ENCODE peak calls at places on chromosomes 12 and 14, in seven cellular contexts. D is tibial artery, P is mammary epithelial cell, I is activated B cell treated with CpG ODN at 0.5 μM for 24 hours, L is PC-9, E is transverse colon, M is colonic mucosa. T is an unnamed sample.

GRCh38 chr14:55955175-55955574 is 163.0 kb upstream of the PELI2 start:
- DNase-seq in D (no peak), P (no peak), I (no peak), L (no peak), E (no peak), M (no peak), T (no peak)

GRCh38 chr14:50978888-50979287 is 34.6 kb upstream of the PYGL start:
- DNase-seq in D (no peak), P (no peak), I (no peak), L (no peak), E (no peak), M (no peak), T (no peak)

GRCh38 chr14:66959437-66960050 is 229.7 kb upstream of the GARIN2 start:
- DNase-seq in D (no peak), P (no peak), I (no peak), L (no peak), E (no peak), M (no peak), T (no peak)

GRCh38 chr14:61566537-61567225 is 128.6 kb upstream of the HIF1A start:
- DNase-seq in D (no peak), P (peak), I (no peak), L (peak), E (no peak), M (no peak), T (no peak)

GRCh38 chr12:104490221-104490620 is 33.5 kb downstream of the CHST11 start:
- DNase-seq in D (no peak), P (no peak), I (no peak), L (no peak), E (no peak), M (no peak), T (no peak)

GRCh38 chr12:56128669-56129209 is 672 bp downstream of the ESYT1 start:
- DNase-seq in D (no peak), P (peak), I (no peak), L (peak), E (peak), M (peak), T (no peak)

GRCh38 chr12:107618106-107618505 is 67.5 kb upstream of the PWP1 start:
- DNase-seq in D (no peak), P (no peak), I (no peak), L (no peak), E (no peak), M (no peak), T (no peak)

GRCh38 chr12:116539905-116540482 is 19.2 kb upstream of the MAP1LC3B2 start:
- DNase-seq in D (no peak), P (peak), I (no peak), L (no peak), E (peak), M (peak), T (no peak)

GRCh38 chr12:57899010-57899662 is 42.2 kb upstream of the ATP23 start:
- DNase-seq in D (peak), P (peak), I (peak), L (no peak), E (peak), M (peak), T (peak)

GRCh38 chr14:103059556-103059955 is 2.2 kb upstream of the CDC42BPB start:
- DNase-seq in D (no peak), P (no peak), I (no peak), L (no peak), E (no peak), M (no peak), T (no peak)

GRCh38 chr12:6753772-6754356 is 923 bp upstream of the MLF2 start:
- DNase-seq in D (no peak), P (no peak), I (no peak), L (no peak), E (no peak), M (peak), T (no peak)

GRCh38 chr12:86134571-86134970 is 121.6 kb downstream of the MGAT4C start:
- DNase-seq in D (no peak), P (no peak), I (no peak), L (no peak), E (no peak), M (no peak), T (no peak)

GRCh38 chr12:109485201-109485600 is 7.8 kb downstream of the UBE3B start:
- DNase-seq in D (no peak), P (no peak), I (no peak), L (no peak), E (no peak), M (no peak), T (no peak)

GRCh38 chr12:38137287-38137686 is 179.3 kb upstream of the ALG10B start:
- DNase-seq in D (no peak), P (no peak), I (no peak), L (no peak), E (no peak), M (no peak), T (no peak)

GRCh38 chr12:39946361-39946948 is 159.4 kb downstream of the SLC2A13 start:
- DNase-seq in D (no peak), P (peak), I (no peak), L (no peak), E (no peak), M (no peak), T (no peak)

GRCh38 chr12:3698218-3698974 is 54.5 kb downstream of the CRACR2A start:
- DNase-seq in D (no peak), P (peak), I (no peak), L (no peak), E (no peak), M (no peak), T (no peak)

GRCh38 chr12:31590730-31591307 is at the start of gene DENND5B:
- DNase-seq in D (peak), P (peak), I (peak), L (no peak), E (peak), M (peak), T (peak)

GRCh38 chr14:66649515-66649914 is 141.6 kb downstream of the GPHN start:
- DNase-seq in D (no peak), P (no peak), I (no peak), L (no peak), E (no peak), M (no peak), T (no peak)

GRCh38 chr12:61654698-61655097 is 605.5 kb upstream of the USP15 start:
- DNase-seq in D (no peak), P (peak), I (no peak), L (no peak), E (no peak), M (no peak), T (peak)

GRCh38 chr14:104130974-104131651 is 7.3 kb upstream of the KIF26A start:
- DNase-seq in D (no peak), P (no peak), I (no peak), L (peak), E (peak), M (peak), T (peak)

GRCh38 chr12:38956337-38956736 is 50.9 kb upstream of the CPNE8 start:
- DNase-seq in D (no peak), P (peak), I (no peak), L (no peak), E (no peak), M (no peak), T (no peak)

GRCh38 chr14:48937796-48938195 is 648.4 kb downstream of the RPS29 start:
- DNase-seq in D (no peak), P (no peak), I (no peak), L (no peak), E (no peak), M (no peak), T (no peak)

GRCh38 chr12:29164477-29165163 is 15.5 kb downstream of the FAR2 start:
- DNase-seq in D (no peak), P (peak), I (no peak), L (peak), E (no peak), M (no peak), T (no peak)

GRCh38 chr14:53226553-53226952 is 73.4 kb upstream of the DDHD1 start:
- DNase-seq in D (no peak), P (peak), I (no peak), L (no peak), E (no peak), M (no peak), T (no peak)

GRCh38 chr12:66901136-66901932 is 222.5 kb upstream of the GRIP1 start:
- DNase-seq in D (no peak), P (peak), I (no peak), L (no peak), E (no peak), M (no peak), T (no peak)

GRCh38 chr12:66902020-66902419 is 223.1 kb upstream of the GRIP1 start:
- DNase-seq in D (no peak), P (no peak), I (no peak), L (no peak), E (no peak), M (no peak), T (no peak)

GRCh38 chr12:66900616-66901015 is 221.7 kb upstream of the GRIP1 start:
- DNase-seq in D (no peak), P (no peak), I (no peak), L (no peak), E (no peak), M (no peak), T (no peak)

GRCh38 chr12:66905201-66905600 is 226.3 kb upstream of the GRIP1 start:
- DNase-seq in D (no peak), P (peak), I (no peak), L (no peak), E (no peak), M (no peak), T (no peak)

GRCh38 chr12:66903782-66904396 is 225.0 kb upstream of the GRIP1 start:
- DNase-seq in D (no peak), P (no peak), I (no peak), L (no peak), E (no peak), M (no peak), T (no peak)
- TF ChIP-seq CTCF in D (no peak), P (peak), I (no peak), L (no peak), E (no peak), M (no peak), T (no peak)

GRCh38 chr12:126688556-126688955 is 1578.4 kb upstream of the TMEM132C start:
- DNase-seq in D (no peak), P (no peak), I (no peak), L (no peak), E (no peak), M (no peak), T (no peak)

GRCh38 chr12:126681676-126682075 is 1585.3 kb upstream of the TMEM132C start:
- DNase-seq in D (no peak), P (no peak), I (no peak), L (no peak), E (no peak), M (no peak), T (no peak)

GRCh38 chr12:126684703-126685102 is 1582.3 kb upstream of the TMEM132C start:
- DNase-seq in D (no peak), P (no peak), I (no peak), L (no peak), E (no peak), M (no peak), T (no peak)

DNA sequence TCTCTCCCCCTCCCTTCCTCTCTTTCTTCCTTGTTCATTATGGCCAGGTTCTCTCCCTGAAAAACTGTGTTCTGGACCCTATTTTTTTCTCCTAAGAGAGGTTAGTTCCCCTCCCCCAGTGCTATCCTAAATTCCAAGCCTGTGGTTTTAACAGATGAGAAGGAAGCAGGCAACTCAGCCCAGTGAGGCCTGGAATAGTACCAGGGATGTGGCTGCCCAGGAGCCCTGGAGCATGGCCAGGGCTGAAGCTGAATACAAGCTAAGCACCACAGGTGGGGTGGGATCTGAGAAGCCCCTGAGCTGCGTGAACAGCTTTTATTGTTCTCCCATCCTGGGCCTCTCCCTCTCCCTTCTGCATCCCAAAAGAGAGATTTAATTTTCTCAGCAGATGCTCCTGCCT is 1581.3 kb upstream of the TMEM132C start:
- DNase-seq in D (no peak), P (no peak), I (no peak), L (no peak), E (no peak), M (no peak), T (no peak)
- TF ChIP-seq CTCF in D (no peak), P (no peak), I (no peak), L (no peak), E (no peak), M (no peak), T (no peak)

DNA sequence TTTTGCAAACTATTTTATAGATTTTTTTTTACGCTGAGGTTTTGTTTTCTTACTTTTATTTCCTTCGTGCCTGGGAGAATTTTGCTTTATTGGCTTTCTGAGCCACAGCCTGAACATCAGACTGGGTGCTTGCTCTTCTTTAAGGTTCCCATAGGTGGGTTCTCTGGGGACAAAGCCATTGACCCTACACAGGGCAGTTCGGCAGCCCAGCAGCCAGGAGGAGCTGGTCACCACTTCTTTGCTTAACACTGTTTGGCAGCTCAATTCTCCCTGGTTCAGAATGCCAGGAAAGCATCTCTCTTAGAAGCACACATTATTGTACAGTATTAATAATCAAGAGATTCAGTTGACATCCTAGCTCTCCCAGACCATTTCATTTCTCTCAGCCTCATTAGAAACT is 140.8 kb upstream of the NEDD1 start:
- DNase-seq in D (no peak), P (no peak), I (no peak), L (no peak), E (no peak), M (no peak), T (peak)
- TF ChIP-seq CTCF in D (no peak), P (no peak), I (no peak), L (no peak), E (no peak), M (no peak), T (no peak)

GRCh38 chr12:75977590-75977951 is 54.0 kb downstream of the PHLDA1 start:
- DNase-seq in D (no peak), P (no peak), I (no peak), L (no peak), E (no peak), M (no peak), T (no peak)

GRCh38 chr12:75976113-75976512 is 55.5 kb downstream of the PHLDA1 start:
- DNase-seq in D (no peak), P (no peak), I (no peak), L (no peak), E (no peak), M (no peak), T (no peak)

GRCh38 chr12:75975692-75976091 is 55.9 kb downstream of the PHLDA1 start:
- DNase-seq in D (no peak), P (no peak), I (no peak), L (no peak), E (no peak), M (no peak), T (no peak)

GRCh38 chr12:75977952-75978671 is 53.5 kb downstream of the PHLDA1 start:
- DNase-seq in D (peak), P (peak), I (peak), L (peak), E (peak), M (peak), T (peak)

DNA sequence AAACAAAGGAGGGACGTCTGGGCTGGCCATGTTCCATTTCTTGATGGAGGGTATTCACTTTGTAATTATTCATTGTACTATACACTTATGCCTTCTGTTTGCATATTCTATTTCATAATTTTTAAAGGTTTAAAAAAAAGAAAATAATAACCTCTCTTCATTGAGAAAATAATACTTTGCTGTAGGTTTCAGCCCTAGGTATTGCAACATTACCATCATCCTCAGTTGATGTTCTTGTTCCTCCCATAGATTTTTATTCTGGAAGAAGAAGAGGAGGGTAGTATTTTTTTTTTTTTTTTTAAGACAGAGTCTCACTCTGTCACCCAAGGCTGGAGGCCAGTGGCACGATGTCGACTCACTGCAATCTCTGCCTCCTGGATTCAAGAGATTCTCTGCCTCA is 54.7 kb downstream of the PHLDA1 start:
- DNase-seq in D (no peak), P (no peak), I (no peak), L (no peak), E (no peak), M (no peak), T (no peak)
- TF ChIP-seq CTCF in D (no peak), P (no peak), I (no peak), L (no peak), E (no peak), M (no peak), T (no peak)

DNA sequence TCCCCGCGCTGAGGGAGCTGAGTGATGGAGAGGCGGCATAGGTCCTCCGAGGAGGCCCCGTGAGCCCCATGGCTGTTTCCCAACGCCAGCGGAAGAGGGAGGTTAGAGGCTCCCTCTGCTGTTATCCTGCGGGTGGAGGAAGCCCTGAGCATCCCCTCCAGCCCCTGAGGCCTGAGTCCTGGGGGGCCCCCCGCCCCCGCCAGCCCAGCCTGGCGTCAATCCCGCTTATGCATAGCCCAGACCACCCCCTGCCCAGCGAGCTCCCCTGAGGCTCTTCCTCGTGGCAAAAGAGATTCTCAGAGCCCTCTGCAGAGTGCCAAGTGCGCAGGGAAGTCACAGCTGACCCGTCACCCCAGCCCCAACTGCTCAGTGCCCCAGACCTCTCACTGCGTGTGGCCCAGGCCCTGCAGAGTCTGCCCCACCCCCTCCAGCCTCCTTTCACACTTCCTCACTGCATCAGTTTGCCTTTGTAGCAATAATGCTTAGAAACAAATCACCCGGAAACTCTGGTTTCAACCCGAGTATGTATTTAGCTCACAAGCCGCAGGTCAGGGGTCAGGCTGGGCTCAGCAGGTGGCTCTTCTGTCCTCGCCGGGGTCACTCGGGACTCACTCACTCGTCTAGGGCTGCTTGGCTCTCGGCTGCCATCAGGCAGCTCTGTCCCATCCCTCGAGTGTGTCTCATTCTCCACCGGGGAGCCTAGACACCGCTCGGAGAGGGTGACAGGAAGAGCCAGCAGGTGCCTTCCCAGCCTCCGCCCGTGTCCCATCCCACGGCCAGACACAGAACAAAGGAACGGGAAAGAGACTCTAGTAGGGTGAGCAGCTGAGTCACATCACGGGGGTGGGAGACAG is 44.8 kb upstream of the GALNT9 start:
- DNase-seq in D (no peak), P (no peak), I (no peak), L (no peak), E (no peak), M (no peak), T (no peak)
- TF ChIP-seq CTCF in D (no peak), P (no peak), I (no peak), L (no peak), E (no peak), M (no peak), T (no peak)

DNA sequence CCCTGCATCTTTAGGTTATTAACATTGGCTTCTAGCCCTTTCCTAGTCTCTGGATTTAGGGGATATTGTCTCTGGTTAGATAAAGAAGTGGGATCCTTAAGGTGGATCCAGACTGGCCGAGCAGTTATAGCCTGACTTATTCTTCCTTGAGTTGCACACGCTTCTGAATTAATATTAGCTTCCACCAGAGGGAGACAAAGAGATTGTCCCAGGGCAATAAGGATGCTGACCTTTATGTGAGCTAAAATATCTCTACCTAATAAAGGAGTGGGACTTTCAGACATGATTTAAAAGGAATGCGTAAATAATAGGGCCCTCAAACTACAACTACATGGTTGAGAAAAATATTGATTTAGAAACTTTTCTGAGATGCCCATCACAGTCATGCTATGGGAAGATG is 139.7 kb downstream of the SLCO1B3 start:
- DNase-seq in D (no peak), P (peak), I (no peak), L (no peak), E (no peak), M (no peak), T (no peak)
- TF ChIP-seq CTCF in D (no peak), P (peak), I (no peak), L (peak), E (no peak), M (peak), T (no peak)

T was measured in Calu3.